ENCODE peak calls at places on chromosome 6, in seven cellular contexts. J is stomach, B is transverse colon, T is Panc1, Y is HCT116, R is upper lobe of left lung, F is breast epithelium. Q is an unnamed sample. For H3K27me3, the result is how much of the 10 kb centered on the place peaks cover.

GRCh38 chr6:164370773-164371172 is 938.6 kb downstream of the C6orf118 start:
- DNase-seq in J (no peak), B (no peak), T (no peak), Y (no peak), R (no peak), F (no peak), Q (no peak)

GRCh38 chr6:75368151-75368779 is 83.7 kb upstream of the TMEM30A start:
- DNase-seq in J (peak), B (peak), T (no peak), Y (peak), R (peak), F (no peak), Q (no peak)

GRCh38 chr6:160300076-160300695 is 41.6 kb upstream of the SLC22A2 start:
- DNase-seq in J (peak), B (peak), T (no peak), Y (no peak), R (no peak), F (no peak), Q (no peak)

GRCh38 chr6:2110504-2110903 is 134.9 kb downstream of the GMDS start:
- DNase-seq in J (no peak), B (no peak), T (no peak), Y (no peak), R (no peak), F (no peak), Q (no peak)

GRCh38 chr6:94254689-94255088 is 835.3 kb upstream of the EPHA7 start:
- DNase-seq in J (no peak), B (no peak), T (no peak), Y (no peak), R (no peak), F (no peak), Q (no peak)

GRCh38 chr6:1335367-1336037 is 23.6 kb downstream of the FOXQ1 start:
- DNase-seq in J (peak), B (peak), T (no peak), Y (peak), R (peak), F (peak), Q (no peak)

GRCh38 chr6:159121387-159121955 is 47.7 kb upstream of the FNDC1 start:
- DNase-seq in J (no peak), B (no peak), T (no peak), Y (no peak), R (no peak), F (no peak), Q (no peak)

GRCh38 chr6:19157496-19157895 is 679.7 kb upstream of the ID4 start:
- DNase-seq in J (no peak), B (no peak), T (no peak), Y (no peak), R (no peak), F (no peak), Q (no peak)

GRCh38 chr6:14040042-14040441 is 77.5 kb upstream of the CD83 start:
- DNase-seq in J (no peak), B (no peak), T (no peak), Y (no peak), R (no peak), F (no peak), Q (no peak)

GRCh38 chr6:149170564-149171452 is 146.7 kb upstream of the TAB2 start:
- DNase-seq in J (no peak), B (peak), T (no peak), Y (no peak), R (no peak), F (no peak), Q (no peak)

GRCh38 chr6:37624606-37625574 is 72.8 kb downstream of the MDGA1 start:
- DNase-seq in J (peak), B (peak), T (no peak), Y (no peak), R (peak), F (no peak), Q (peak)

GRCh38 chr6:55014321-55015088 is 159.8 kb upstream of the HCRTR2 start:
- DNase-seq in J (no peak), B (no peak), T (peak), Y (no peak), R (no peak), F (no peak), Q (no peak)

GRCh38 chr6:18307006-18307405 is 42.7 kb upstream of the DEK start:
- DNase-seq in J (no peak), B (no peak), T (no peak), Y (no peak), R (no peak), F (no peak), Q (no peak)

GRCh38 chr6:15232836-15233510 is 12.9 kb upstream of the JARID2 start:
- DNase-seq in J (no peak), B (no peak), T (no peak), Y (no peak), R (no peak), F (no peak), Q (no peak)

DNA sequence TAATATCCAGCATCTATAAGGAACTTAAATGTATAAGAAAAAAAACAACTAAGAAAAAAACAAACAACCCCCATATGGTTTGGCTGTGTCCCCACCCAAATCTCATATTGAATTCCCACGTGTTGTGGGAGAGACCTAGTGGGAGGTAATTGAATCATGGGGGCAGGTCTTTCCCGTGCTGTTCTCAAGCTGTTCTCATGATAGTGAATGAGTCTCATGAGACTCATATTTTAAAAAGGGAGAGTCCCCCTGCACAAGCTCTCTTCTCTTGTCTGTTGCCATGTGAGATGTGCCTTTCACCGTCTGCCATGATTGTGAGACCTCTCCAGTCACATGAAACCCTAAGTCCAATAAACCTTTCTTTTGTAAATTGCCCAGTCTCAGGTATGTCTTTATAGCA is 105.7 kb upstream of the GJE1 start:
- DNase-seq in J (no peak), B (no peak), T (no peak), Y (no peak), R (no peak), F (no peak), Q (no peak)
- TF ChIP-seq POLR2AphosphoS5 in J (no peak), B (no peak), T (no peak), Y (no peak), R (no peak), F (no peak), Q (no peak)

GRCh38 chr6:24910850-24911712 is 24.7 kb downstream of the RIPOR2 start:
- DNase-seq in J (peak), B (peak), T (no peak), Y (no peak), R (peak), F (peak), Q (peak)

GRCh38 chr6:24908555-24908954 is 27.2 kb downstream of the RIPOR2 start:
- DNase-seq in J (no peak), B (no peak), T (no peak), Y (no peak), R (no peak), F (no peak), Q (no peak)

GRCh38 chr6:24910331-24910849 is 25.4 kb downstream of the RIPOR2 start:
- DNase-seq in J (no peak), B (no peak), T (no peak), Y (no peak), R (no peak), F (no peak), Q (peak)

GRCh38 chr6:24907959-24908358 is 27.8 kb downstream of the RIPOR2 start:
- DNase-seq in J (no peak), B (no peak), T (no peak), Y (no peak), R (no peak), F (no peak), Q (no peak)

DNA sequence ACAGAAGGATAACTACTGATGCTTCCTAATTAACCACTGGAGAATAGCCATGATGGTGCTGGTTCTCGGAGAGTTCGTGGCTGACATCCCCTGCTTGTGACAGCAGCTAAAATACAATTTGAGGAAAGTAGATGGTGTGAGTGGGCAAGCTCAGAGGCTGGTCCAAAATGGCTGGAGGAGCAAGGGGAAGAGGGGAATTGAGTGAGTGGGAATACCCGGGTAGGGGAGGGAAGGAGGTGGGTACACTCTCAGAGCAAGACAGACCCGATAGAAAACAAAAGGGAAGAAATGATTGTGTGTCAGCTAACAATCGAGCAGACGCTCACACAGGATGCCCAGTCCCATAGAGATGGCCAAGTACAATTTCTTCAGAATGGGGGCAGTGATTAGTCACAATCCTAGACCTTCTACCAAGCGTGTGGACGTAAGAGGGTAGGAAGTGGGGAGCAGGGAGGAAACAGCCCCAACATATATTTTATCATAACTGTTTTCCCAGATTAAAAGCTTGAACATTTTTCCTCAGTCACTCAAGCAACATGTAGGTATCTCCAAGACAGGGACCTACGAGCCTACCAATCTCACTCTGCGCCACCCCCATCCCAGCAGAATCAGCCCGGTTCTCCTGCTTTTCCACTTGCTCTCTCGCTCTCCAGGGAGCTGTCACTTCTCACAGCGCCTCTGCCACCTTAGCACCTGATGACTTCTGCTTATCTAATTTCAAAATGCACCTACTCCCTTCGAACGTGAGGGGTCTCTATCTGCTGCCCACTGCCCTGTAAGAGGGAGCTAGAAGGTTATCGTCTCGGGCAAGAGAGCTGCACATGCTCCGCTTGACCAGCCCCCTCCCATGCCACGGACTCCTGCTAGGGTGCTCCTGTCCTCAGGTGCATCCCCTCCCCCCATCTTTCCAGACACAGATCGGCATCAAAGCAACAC is 26.2 kb downstream of the RIPOR2 start:
- DNase-seq in J (no peak), B (no peak), T (no peak), Y (no peak), R (no peak), F (no peak), Q (no peak)
- H3K27me3 ChIP-seq in J (under half), B (under half), T (under half), Y (under half), R (under half), F (under half), Q (under half)

DNA sequence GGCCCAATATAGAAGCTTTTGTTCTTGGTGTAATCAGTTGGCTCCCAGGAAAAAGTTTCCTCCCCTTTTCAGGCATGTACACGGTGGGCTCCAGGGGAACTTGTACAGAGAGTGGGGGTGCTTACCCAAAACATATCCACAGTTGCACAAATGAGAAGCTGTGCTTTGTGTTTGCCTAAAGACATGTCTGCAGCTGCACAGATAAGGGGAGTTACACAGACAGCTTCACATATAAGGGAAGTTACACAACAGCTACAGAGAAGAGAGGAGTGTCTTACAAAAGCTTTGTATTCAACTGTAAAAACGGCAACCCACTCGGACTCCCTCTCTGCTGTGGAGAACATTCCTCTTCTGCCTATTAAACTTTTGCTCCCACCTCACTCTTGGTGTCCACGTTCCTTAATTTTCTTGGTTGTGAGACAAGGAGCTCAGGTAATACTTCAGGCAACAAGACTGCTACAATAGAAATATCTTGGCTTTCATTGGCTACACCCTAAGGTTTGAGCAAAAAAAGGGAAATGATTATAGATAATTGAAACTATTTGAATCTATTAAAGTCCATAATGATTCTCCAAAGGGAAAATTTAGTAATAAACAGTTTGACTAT is 7.4 kb upstream of the PNRC1 start:
- DNase-seq in J (no peak), B (no peak), T (no peak), Y (no peak), R (no peak), F (no peak), Q (no peak)
- TF ChIP-seq POLR2AphosphoS5 in J (no peak), B (no peak), T (no peak), Y (no peak), R (no peak), F (no peak), Q (no peak)

DNA sequence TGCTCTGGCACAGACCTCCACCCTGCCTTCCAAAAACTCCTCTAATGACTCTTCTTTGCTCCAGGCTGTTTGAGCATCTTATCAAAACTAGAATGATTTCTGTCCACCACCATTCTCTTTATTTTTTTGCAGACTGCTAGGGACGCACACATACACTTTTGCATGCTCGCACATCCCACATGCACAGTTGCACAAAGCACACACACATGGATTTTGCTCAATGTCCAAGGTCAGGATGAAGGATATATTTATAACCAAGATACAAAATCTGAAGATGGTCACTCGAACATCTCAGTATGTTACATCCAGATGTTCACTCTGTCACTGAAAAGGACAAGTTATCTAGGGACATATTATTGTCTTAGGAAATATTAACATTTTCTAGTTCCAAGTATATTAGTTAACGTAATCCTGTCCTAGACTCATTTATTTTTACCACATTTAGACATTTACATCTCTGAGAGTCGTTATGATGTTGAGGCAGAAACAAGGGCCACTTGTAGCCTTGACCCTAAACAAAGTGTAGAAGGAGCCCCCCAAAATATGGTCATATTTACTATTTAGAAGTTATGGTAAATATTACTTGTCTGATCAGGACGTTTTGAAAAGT is 3.4 kb upstream of the SIM1 start:
- DNase-seq in J (no peak), B (no peak), T (no peak), Y (no peak), R (no peak), F (no peak), Q (no peak)
- H3K27me3 ChIP-seq in J (half or more), B (half or more), T (under half), Y (under half), R (half or more), F (half or more), Q (half or more)

GRCh38 chr6:4925580-4925979 is 78.3 kb downstream of the RPP40 start:
- DNase-seq in J (no peak), B (no peak), T (no peak), Y (no peak), R (no peak), F (no peak), Q (no peak)
- TF ChIP-seq POLR2AphosphoS5 in J (no peak), B (no peak), T (no peak), Y (no peak), R (no peak), F (no peak), Q (no peak)

GRCh38 chr6:24874128-24874527 is 61.6 kb downstream of the RIPOR2 start:
- DNase-seq in J (no peak), B (no peak), T (no peak), Y (no peak), R (no peak), F (no peak), Q (no peak)

GRCh38 chr6:24868765-24869164 is 67.0 kb downstream of the RIPOR2 start:
- DNase-seq in J (no peak), B (no peak), T (no peak), Y (no peak), R (no peak), F (no peak), Q (no peak)

GRCh38 chr6:24874776-24875175 is 61.0 kb downstream of the RIPOR2 start:
- DNase-seq in J (no peak), B (no peak), T (no peak), Y (no peak), R (no peak), F (no peak), Q (no peak)

GRCh38 chr6:24876496-24877465 is 59.0 kb downstream of the RIPOR2 start:
- DNase-seq in J (no peak), B (no peak), T (no peak), Y (no peak), R (no peak), F (no peak), Q (no peak)

GRCh38 chr6:24872769-24873168 is 63.0 kb downstream of the RIPOR2 start:
- DNase-seq in J (no peak), B (no peak), T (no peak), Y (no peak), R (no peak), F (no peak), Q (no peak)
- H3K27me3 ChIP-seq in J (under half), B (under half), T (under half), Y (under half), R (under half), F (under half), Q (under half)

GRCh38 chr6:128882991-128883571 is at the start of gene LAMA2:
- DNase-seq in J (peak), B (peak), T (no peak), Y (no peak), R (peak), F (peak), Q (peak)
- TF ChIP-seq POLR2AphosphoS5 in J (peak), B (peak), T (no peak), Y (no peak), R (peak), F (peak), Q (peak)

DNA sequence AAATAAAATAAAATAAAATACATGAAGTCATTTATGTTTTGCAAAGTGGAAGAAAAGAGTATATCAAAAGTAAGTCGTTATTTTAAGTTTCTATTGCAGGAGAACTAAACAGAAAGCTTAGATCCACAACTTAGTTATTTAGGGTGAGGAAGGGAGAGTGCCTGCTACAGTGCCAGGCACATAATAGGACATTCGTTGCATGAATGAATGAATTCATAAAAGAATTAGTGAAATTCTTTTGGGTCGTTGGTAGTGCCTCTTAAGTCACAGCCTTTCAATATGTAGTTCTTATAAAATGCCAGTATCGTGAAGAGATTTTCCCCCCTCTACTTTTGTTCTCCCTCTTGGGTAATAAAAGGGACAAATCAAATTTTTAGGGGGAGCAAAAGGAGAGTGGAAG is 29.1 kb downstream of the SF3B5 start:
- DNase-seq in J (no peak), B (no peak), T (no peak), Y (no peak), R (no peak), F (no peak), Q (no peak)
- H3K27me3 ChIP-seq in J (under half), B (under half), T (under half), Y (under half), R (under half), F (under half), Q (under half)

DNA sequence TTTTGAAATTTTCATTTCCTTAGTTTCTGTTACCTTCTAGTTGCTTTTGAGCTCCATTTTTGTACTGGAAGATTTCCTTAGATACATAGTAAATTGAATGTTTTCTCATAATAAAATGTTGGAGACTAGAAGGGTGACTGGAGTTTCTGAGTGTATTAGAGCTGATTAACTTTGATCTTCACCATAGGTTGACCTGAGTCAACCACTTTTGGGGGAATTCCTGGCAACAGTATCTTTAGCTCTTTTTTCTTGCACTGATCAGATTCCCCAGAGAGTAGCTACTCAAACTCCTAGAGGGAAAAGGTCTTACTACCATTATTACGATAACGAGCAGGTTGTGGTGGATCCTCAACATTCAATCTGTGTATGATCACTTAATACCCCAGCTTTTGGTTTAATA is 72.7 kb downstream of the KHDC1L start:
- DNase-seq in J (no peak), B (no peak), T (no peak), Y (no peak), R (no peak), F (no peak), Q (no peak)
- TF ChIP-seq POLR2AphosphoS5 in J (no peak), B (no peak), T (no peak), Y (no peak), R (no peak), F (no peak), Q (no peak)